ENCODE peak calls at places on chromosomes 7 and 10, in eight cellular contexts. Z is glutamatergic neuron, A is SK-N-SH, F is AG09319, N is AG10803, O is Peyer's patch, U is HCT116, C is right lobe of liver. H is an unnamed sample.

GRCh38 chr7:51950811-51951210 is 634.2 kb upstream of the COBL start:
- DNase-seq in Z (no peak), A (peak), F (no peak), N (no peak), O (no peak), U (no peak), C (no peak), H (no peak)

GRCh38 chr7:102454423-102454822 is 10.2 kb downstream of the ALKBH4 start:
- DNase-seq in Z (no peak), A (no peak), F (no peak), N (no peak), O (no peak), U (no peak), C (no peak), H (no peak)

GRCh38 chr10:111203615-111204014 is 126.8 kb downstream of the ADRA2A start:
- DNase-seq in Z (no peak), A (no peak), F (no peak), N (no peak), O (no peak), U (no peak), C (no peak), H (no peak)

GRCh38 chr10:120987359-120987758 is 136.2 kb downstream of the WDR11 start:
- DNase-seq in Z (no peak), A (no peak), F (no peak), N (no peak), O (no peak), U (no peak), C (no peak), H (no peak)

GRCh38 chr10:66982792-66983481 is 57.1 kb downstream of the LRRTM3 start:
- DNase-seq in Z (no peak), A (no peak), F (no peak), N (no peak), O (no peak), U (no peak), C (no peak), H (no peak)

GRCh38 chr7:100491192-100491578 is 7.5 kb downstream of the NYAP1 start:
- DNase-seq in Z (no peak), A (no peak), F (no peak), N (no peak), O (no peak), U (no peak), C (no peak), H (no peak)

GRCh38 chr7:101917566-101917965 is 100.1 kb downstream of the CUX1 start:
- DNase-seq in Z (no peak), A (no peak), F (no peak), N (no peak), O (no peak), U (no peak), C (no peak), H (no peak)

GRCh38 chr7:75931676-75932075 is 16.7 kb downstream of the POR start:
- DNase-seq in Z (peak), A (no peak), F (no peak), N (no peak), O (no peak), U (no peak), C (no peak), H (no peak)

GRCh38 chr7:70104243-70104642 is 506.0 kb downstream of the AUTS2 start:
- DNase-seq in Z (no peak), A (peak), F (no peak), N (peak), O (no peak), U (no peak), C (no peak), H (no peak)

DNA sequence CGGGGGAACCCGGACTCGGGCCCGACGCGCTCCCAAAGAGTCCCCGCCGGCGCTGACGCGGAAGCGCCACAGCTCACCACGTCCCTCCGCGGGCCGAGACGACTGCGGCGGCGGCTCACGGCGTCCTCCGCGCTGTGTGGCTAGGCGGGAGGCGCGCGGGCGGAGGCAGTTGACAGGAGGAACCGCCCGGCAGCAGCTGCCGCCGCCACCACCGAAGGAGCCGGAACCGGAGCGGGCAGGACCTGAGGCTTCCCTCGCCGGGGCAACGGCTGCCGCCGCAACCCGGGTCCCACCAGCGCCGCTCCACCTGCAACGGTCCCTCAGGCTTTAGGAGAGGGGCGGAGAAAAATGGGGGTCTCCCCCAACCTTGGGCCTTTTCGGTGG is 334 bp downstream of the ZNF800 start:
- DNase-seq in Z (peak), A (peak), F (peak), N (peak), O (peak), U (no peak), C (peak), H (no peak)
- TF ChIP-seq CTCF in Z (no peak), A (no peak), F (no peak), N (no peak), O (no peak), U (no peak), C (no peak), H (no peak)

GRCh38 chr10:100872034-100872791 is 40.5 kb upstream of the SLF2 start:
- DNase-seq in Z (peak), A (peak), F (no peak), N (no peak), O (peak), U (peak), C (no peak), H (peak)
- TF ChIP-seq CTCF in Z (peak), A (peak), F (peak), N (peak), O (peak), U (peak), C (peak), H (peak)

GRCh38 chr10:86400705-86401587 is 34.4 kb upstream of the GRID1 start:
- DNase-seq in Z (peak), A (peak), F (no peak), N (peak), O (peak), U (peak), C (peak), H (peak)
- TF ChIP-seq CTCF in Z (no peak), A (peak), F (peak), N (peak), O (no peak), U (no peak), C (peak), H (no peak)

DNA sequence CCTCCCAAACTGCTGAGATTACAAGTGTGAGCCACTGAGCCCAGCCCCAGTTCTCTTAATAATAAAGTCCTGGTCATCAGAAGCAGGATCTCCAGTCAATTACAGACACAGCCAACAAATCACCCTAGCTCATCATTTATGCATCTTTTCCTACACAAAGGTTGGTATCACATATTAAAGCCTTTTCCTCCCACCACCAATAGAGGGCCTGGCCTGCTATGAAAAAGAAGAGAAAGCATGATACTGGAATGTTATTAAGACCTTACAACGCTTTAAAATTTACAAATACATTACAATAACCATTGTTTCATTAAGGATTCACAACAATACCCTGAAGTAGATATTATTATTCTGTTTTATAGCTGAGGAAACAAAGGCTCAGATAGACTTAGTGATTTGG is 25.9 kb downstream of the VAX1 start:
- DNase-seq in Z (no peak), A (no peak), F (no peak), N (no peak), O (no peak), U (peak), C (no peak), H (no peak)
- TF ChIP-seq CTCF in Z (peak), A (peak), F (peak), N (peak), O (no peak), U (peak), C (peak), H (peak)

GRCh38 chr7:32071466-32072091 is 1.4 kb upstream of the PDE1C start:
- DNase-seq in Z (no peak), A (no peak), F (no peak), N (no peak), O (no peak), U (no peak), C (no peak), H (no peak)

GRCh38 chr7:32070051-32070405 is 179 bp downstream of the PDE1C start:
- DNase-seq in Z (no peak), A (no peak), F (no peak), N (no peak), O (no peak), U (no peak), C (no peak), H (no peak)

GRCh38 chr7:32070406-32071360 is at the start of gene PDE1C:
- DNase-seq in Z (peak), A (peak), F (no peak), N (peak), O (no peak), U (no peak), C (no peak), H (no peak)

GRCh38 chr7:32073533-32073932 is 3.3 kb upstream of the PDE1C start:
- DNase-seq in Z (no peak), A (no peak), F (no peak), N (peak), O (no peak), U (no peak), C (no peak), H (no peak)

GRCh38 chr7:32072397-32072796 is 2.2 kb upstream of the PDE1C start:
- DNase-seq in Z (no peak), A (no peak), F (no peak), N (no peak), O (no peak), U (no peak), C (no peak), H (no peak)
- TF ChIP-seq CTCF in Z (peak), A (peak), F (no peak), N (no peak), O (no peak), U (no peak), C (no peak), H (no peak)

DNA sequence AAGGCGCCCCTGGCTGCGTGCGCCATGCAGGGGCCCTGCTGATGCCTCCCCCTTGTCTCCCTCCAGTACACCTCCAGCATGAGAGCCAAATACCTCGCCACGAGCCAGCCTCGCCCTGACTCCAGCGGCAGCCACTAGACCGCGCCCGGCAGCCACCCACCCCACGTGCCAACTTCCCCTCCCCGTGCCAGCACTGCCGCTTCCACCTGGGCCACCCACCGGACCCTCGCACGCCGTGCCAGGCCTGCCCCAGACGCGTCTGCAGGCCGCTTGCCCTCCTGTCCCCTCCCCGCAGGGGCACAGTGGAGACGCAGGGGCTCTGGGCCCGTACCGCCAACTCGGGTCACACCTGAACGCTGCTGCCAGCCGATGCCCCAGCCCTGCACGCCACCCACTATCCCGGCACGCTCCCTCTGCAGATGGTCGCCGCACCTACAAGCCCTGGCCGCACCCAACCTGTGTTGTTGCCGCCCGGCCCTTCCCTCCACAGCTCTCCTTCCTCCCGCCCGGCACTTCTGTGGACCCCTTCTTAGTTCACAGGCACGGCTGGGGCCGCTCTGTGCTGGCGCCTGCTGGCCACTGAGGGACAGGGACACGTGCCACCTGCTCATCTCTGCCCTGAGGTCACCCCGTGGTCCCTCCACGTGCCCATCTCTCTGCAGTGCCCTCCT is 26.3 kb upstream of the AMZ1 start:
- DNase-seq in Z (peak), A (peak), F (no peak), N (no peak), O (no peak), U (no peak), C (peak), H (no peak)
- TF ChIP-seq CTCF in Z (no peak), A (peak), F (no peak), N (no peak), O (no peak), U (no peak), C (peak), H (no peak)

GRCh38 chr7:135260470-135260869 is 26.8 kb downstream of the STRA8 start:
- DNase-seq in Z (no peak), A (no peak), F (no peak), N (no peak), O (no peak), U (no peak), C (no peak), H (no peak)
- TF ChIP-seq CTCF in Z (no peak), A (no peak), F (no peak), N (no peak), O (no peak), U (no peak), C (no peak), H (no peak)

DNA sequence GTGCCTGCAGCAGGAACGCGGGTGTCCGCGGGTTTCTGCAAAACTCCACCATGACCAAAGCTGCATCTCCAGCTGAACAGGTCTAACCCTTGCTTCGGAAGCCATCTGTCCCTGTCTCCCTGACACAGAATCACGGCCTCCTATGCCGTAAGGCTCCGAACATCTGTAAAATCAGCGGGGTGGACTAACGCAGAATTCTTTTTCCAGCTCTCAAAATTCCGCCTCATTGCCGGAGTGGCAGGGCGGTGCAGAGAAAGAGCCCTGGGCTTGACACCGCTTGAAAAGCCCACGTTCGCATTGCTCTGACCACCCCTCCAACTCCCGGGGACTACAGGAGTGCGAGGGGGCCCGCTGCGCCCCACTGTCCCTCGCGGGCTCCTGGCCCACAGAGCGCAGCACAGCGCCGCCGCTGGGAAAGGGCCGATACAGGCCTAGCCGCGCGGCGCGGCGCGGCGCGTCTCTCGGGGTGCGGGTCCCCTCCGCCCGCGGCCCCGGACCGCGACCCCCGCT is 409 bp downstream of the DNMBP start:
- DNase-seq in Z (peak), A (no peak), F (no peak), N (no peak), O (peak), U (no peak), C (peak), H (no peak)
- TF ChIP-seq CTCF in Z (no peak), A (peak), F (peak), N (peak), O (peak), U (peak), C (no peak), H (peak)